ENCODE peak calls at places on chromosomes 12 and 14, in six cellular contexts. One of them, this sample, is unnamed.

GRCh38 chr12:482061-482460 is 22.3 kb downstream of the B4GALNT3 start:
- DNase-seq in aorta: no peak
- DNase-seq in A549: no peak
- DNase-seq in OCI-LY7: no peak
- DNase-seq in MG63: no peak
- DNase-seq in foreskin fibroblast: no peak
- DNase-seq in this sample: no peak

GRCh38 chr14:90922141-90922540 is 105.9 kb upstream of the TTC7B start:
- DNase-seq in aorta: no peak
- DNase-seq in OCI-LY7: no peak
- DNase-seq in A549: no peak
- DNase-seq in MG63: no peak
- DNase-seq in foreskin fibroblast: no peak
- DNase-seq in this sample: no peak

GRCh38 chr14:99134333-99135046 is 137.5 kb downstream of the BCL11B start:
- DNase-seq in aorta: peak
- DNase-seq in MG63: no peak
- DNase-seq in foreskin fibroblast: no peak
- DNase-seq in A549: no peak
- DNase-seq in OCI-LY7: no peak
- DNase-seq in this sample: no peak

GRCh38 chr12:26017484-26018211 is 59.2 kb downstream of the RASSF8 start:
- DNase-seq in foreskin fibroblast: peak
- DNase-seq in A549: peak
- DNase-seq in MG63: no peak
- DNase-seq in OCI-LY7: peak
- DNase-seq in aorta: no peak
- DNase-seq in this sample: peak

GRCh38 chr12:98725481-98726247 is 80.6 kb downstream of the APAF1 start:
- DNase-seq in aorta: peak
- DNase-seq in MG63: peak
- DNase-seq in OCI-LY7: peak
- DNase-seq in A549: no peak
- DNase-seq in foreskin fibroblast: peak
- DNase-seq in this sample: no peak

GRCh38 chr12:121432740-121433476 is 33.0 kb downstream of the RNF34 start:
- DNase-seq in foreskin fibroblast: no peak
- DNase-seq in A549: no peak
- DNase-seq in MG63: no peak
- DNase-seq in OCI-LY7: no peak
- DNase-seq in aorta: no peak
- DNase-seq in this sample: no peak

GRCh38 chr12:51591020-51591901 is at the start of gene SCN8A:
- DNase-seq in foreskin fibroblast: peak
- DNase-seq in MG63: peak
- DNase-seq in A549: peak
- DNase-seq in aorta: no peak
- DNase-seq in OCI-LY7: peak
- DNase-seq in this sample: peak

GRCh38 chr12:133023566-133023965 is 13.7 kb upstream of the ZNF84 start:
- DNase-seq in foreskin fibroblast: no peak
- DNase-seq in aorta: no peak
- DNase-seq in OCI-LY7: no peak
- DNase-seq in A549: no peak
- DNase-seq in MG63: no peak
- DNase-seq in this sample: no peak

GRCh38 chr12:131049569-131050339 is 96.0 kb downstream of the ADGRD1 start:
- DNase-seq in A549: no peak
- DNase-seq in MG63: no peak
- DNase-seq in foreskin fibroblast: no peak
- DNase-seq in OCI-LY7: no peak
- DNase-seq in aorta: no peak
- DNase-seq in this sample: no peak